ENCODE peak calls at places on chromosomes 2 and 18, in six cellular contexts. One of them, this sample, is unnamed.

GRCh38 chr2:127516031-127516430 is 10.3 kb downstream of the IWS1 start:
- DNase-seq in AG04450: no peak
- DNase-seq in heart right ventricle: peak
- DNase-seq in nephron progenitor cell: no peak
- DNase-seq in fibroblast of lung: peak
- DNase-seq in esophagus muscularis mucosa: no peak
- DNase-seq in this sample: no peak

GRCh38 chr2:67845557-67846114 is 217.2 kb downstream of the C1D start:
- DNase-seq in heart right ventricle: no peak
- DNase-seq in fibroblast of lung: peak
- DNase-seq in nephron progenitor cell: no peak
- DNase-seq in esophagus muscularis mucosa: no peak
- DNase-seq in AG04450: no peak
- DNase-seq in this sample: no peak

GRCh38 chr2:120620025-120620793 is 115.5 kb upstream of the GLI2 start:
- DNase-seq in AG04450: no peak
- DNase-seq in esophagus muscularis mucosa: no peak
- DNase-seq in nephron progenitor cell: no peak
- DNase-seq in fibroblast of lung: peak
- DNase-seq in heart right ventricle: no peak
- DNase-seq in this sample: no peak

GRCh38 chr2:189854152-189854551 is 69.9 kb downstream of the PMS1 start:
- DNase-seq in AG04450: no peak
- DNase-seq in esophagus muscularis mucosa: no peak
- DNase-seq in fibroblast of lung: peak
- DNase-seq in nephron progenitor cell: no peak
- DNase-seq in heart right ventricle: no peak
- DNase-seq in this sample: no peak

GRCh38 chr2:40364143-40364903 is 87.6 kb downstream of the SLC8A1 start:
- DNase-seq in esophagus muscularis mucosa: no peak
- DNase-seq in fibroblast of lung: no peak
- DNase-seq in heart right ventricle: no peak
- DNase-seq in AG04450: no peak
- DNase-seq in nephron progenitor cell: no peak
- DNase-seq in this sample: no peak

GRCh38 chr2:230796280-230796862 is 68.4 kb upstream of the ITM2C start:
- DNase-seq in fibroblast of lung: peak
- DNase-seq in esophagus muscularis mucosa: no peak
- DNase-seq in nephron progenitor cell: no peak
- DNase-seq in heart right ventricle: no peak
- DNase-seq in AG04450: no peak
- DNase-seq in this sample: no peak

GRCh38 chr18:22826726-22827125 is 106.4 kb upstream of the RBBP8 start:
- DNase-seq in nephron progenitor cell: no peak
- DNase-seq in fibroblast of lung: peak
- DNase-seq in AG04450: no peak
- DNase-seq in esophagus muscularis mucosa: no peak
- DNase-seq in heart right ventricle: no peak
- DNase-seq in this sample: no peak

GRCh38 chr2:5315512-5315911 is 376.7 kb upstream of the SOX11 start:
- DNase-seq in AG04450: no peak
- DNase-seq in fibroblast of lung: no peak
- DNase-seq in esophagus muscularis mucosa: no peak
- DNase-seq in nephron progenitor cell: no peak
- DNase-seq in heart right ventricle: no peak
- DNase-seq in this sample: no peak

GRCh38 chr2:71923143-71923525 is 224.5 kb downstream of the CYP26B1 start:
- DNase-seq in heart right ventricle: no peak
- DNase-seq in esophagus muscularis mucosa: no peak
- DNase-seq in nephron progenitor cell: no peak
- DNase-seq in fibroblast of lung: no peak
- DNase-seq in AG04450: no peak
- DNase-seq in this sample: no peak

GRCh38 chr2:100819365-100820345 is at the start of gene NPAS2:
- DNase-seq in esophagus muscularis mucosa: no peak
- DNase-seq in heart right ventricle: peak
- DNase-seq in AG04450: no peak
- DNase-seq in nephron progenitor cell: peak
- DNase-seq in fibroblast of lung: peak
- DNase-seq in this sample: no peak

GRCh38 chr2:152103271-152103670 is 4.4 kb upstream of the CACNB4 start:
- DNase-seq in nephron progenitor cell: no peak
- DNase-seq in esophagus muscularis mucosa: no peak
- DNase-seq in fibroblast of lung: no peak
- DNase-seq in AG04450: no peak
- DNase-seq in heart right ventricle: no peak
- DNase-seq in this sample: no peak

GRCh38 chr2:231017250-231017636 is 20.1 kb upstream of the C2orf72 start:
- DNase-seq in nephron progenitor cell: no peak
- DNase-seq in fibroblast of lung: no peak
- DNase-seq in esophagus muscularis mucosa: no peak
- DNase-seq in heart right ventricle: no peak
- DNase-seq in AG04450: no peak
- DNase-seq in this sample: no peak

GRCh38 chr18:76932026-76932819 is 109.9 kb downstream of the ZNF236 start:
- DNase-seq in fibroblast of lung: peak
- DNase-seq in AG04450: peak
- DNase-seq in nephron progenitor cell: no peak
- DNase-seq in heart right ventricle: peak
- DNase-seq in esophagus muscularis mucosa: no peak
- DNase-seq in this sample: no peak

GRCh38 chr18:79573921-79574491 is 105.6 kb upstream of the CTDP1 start:
- DNase-seq in nephron progenitor cell: no peak
- DNase-seq in esophagus muscularis mucosa: no peak
- DNase-seq in fibroblast of lung: no peak
- DNase-seq in AG04450: no peak
- DNase-seq in heart right ventricle: no peak
- DNase-seq in this sample: peak

GRCh38 chr2:60522462-60522861 is 31.0 kb downstream of the BCL11A start:
- DNase-seq in AG04450: no peak
- DNase-seq in fibroblast of lung: no peak
- DNase-seq in heart right ventricle: no peak
- DNase-seq in nephron progenitor cell: no peak
- DNase-seq in esophagus muscularis mucosa: no peak
- DNase-seq in this sample: no peak

GRCh38 chr2:37367984-37368383 is 23.6 kb downstream of the QPCT start:
- DNase-seq in nephron progenitor cell: no peak
- DNase-seq in fibroblast of lung: no peak
- DNase-seq in heart right ventricle: no peak
- DNase-seq in AG04450: no peak
- DNase-seq in esophagus muscularis mucosa: peak
- DNase-seq in this sample: no peak

GRCh38 chr18:27673861-27674260 is 488.8 kb upstream of the CHST9 start:
- DNase-seq in heart right ventricle: no peak
- DNase-seq in fibroblast of lung: no peak
- DNase-seq in esophagus muscularis mucosa: no peak
- DNase-seq in nephron progenitor cell: no peak
- DNase-seq in AG04450: no peak
- DNase-seq in this sample: no peak

GRCh38 chr2:26632624-26633185 is 8.5 kb downstream of the CIB4 start:
- DNase-seq in AG04450: no peak
- DNase-seq in fibroblast of lung: no peak
- DNase-seq in heart right ventricle: no peak
- DNase-seq in nephron progenitor cell: no peak
- DNase-seq in esophagus muscularis mucosa: no peak
- DNase-seq in this sample: no peak

GRCh38 chr2:174878537-174879147 is 114.4 kb upstream of the CHRNA1 start:
- DNase-seq in esophagus muscularis mucosa: no peak
- DNase-seq in nephron progenitor cell: no peak
- DNase-seq in fibroblast of lung: peak
- DNase-seq in heart right ventricle: peak
- DNase-seq in AG04450: no peak
- DNase-seq in this sample: no peak

DNA sequence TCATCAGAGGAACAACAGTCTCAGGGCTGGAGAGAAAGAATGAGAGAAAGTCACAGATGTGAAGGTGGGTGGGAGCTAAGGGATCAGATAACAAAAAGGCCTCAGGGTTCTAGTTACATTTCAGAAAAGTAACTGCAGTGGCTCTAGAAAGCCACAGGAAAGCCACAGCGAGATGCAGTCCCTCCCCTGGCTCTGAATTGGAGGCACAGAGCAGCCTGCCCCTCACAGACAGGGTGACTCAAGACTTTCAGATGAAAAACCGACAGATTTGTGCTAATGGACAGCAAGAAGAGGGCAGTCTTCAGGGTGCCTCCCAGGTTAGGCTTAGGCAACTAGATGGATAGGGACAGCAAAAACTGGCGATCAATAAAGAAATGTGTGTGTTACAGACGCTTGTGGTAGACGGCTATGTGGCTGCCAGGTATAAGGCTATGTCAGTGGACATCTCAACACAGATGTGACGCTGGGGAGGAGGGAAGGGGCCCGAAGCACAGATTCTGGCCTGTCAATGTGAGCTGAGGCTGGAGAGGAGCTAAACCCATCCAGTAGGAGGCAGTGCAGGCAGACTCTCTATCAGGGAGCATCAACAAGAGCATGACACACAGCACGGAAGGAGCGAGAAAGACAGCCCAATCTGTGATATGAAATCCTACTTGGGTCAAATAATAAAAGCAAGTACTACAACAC is 26.2 kb downstream of the UNC50 start:
- DNase-seq in AG04450: no peak
- DNase-seq in nephron progenitor cell: peak
- DNase-seq in fibroblast of lung: no peak
- DNase-seq in heart right ventricle: no peak
- DNase-seq in esophagus muscularis mucosa: no peak
- DNase-seq in this sample: no peak
- TF ChIP-seq CTCF in AG04450: peak
- TF ChIP-seq CTCF in nephron progenitor cell: peak
- TF ChIP-seq CTCF in fibroblast of lung: no peak
- TF ChIP-seq CTCF in heart right ventricle: no peak
- TF ChIP-seq CTCF in esophagus muscularis mucosa: no peak
- TF ChIP-seq CTCF in this sample: peak

DNA sequence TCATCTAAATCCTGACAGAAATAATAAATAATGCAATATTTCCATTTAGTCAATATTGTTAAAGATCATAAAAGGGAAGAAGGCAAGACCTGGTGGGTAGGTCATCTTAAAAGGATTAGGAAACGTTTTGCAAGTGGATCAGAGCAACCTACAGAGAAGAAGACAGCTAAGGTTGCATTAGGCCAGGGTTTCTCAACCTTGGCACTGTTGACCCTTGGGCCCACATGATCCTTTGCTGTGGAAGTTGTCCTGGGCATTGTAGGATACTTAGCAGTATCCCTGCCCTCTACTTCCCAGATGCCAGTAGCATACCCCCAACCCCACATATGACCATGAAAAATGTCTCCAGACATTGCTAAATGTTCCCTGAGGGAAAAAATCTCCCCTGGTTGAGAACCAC is 55.0 kb downstream of the KLF7 start:
- DNase-seq in AG04450: no peak
- DNase-seq in nephron progenitor cell: no peak
- DNase-seq in heart right ventricle: no peak
- DNase-seq in esophagus muscularis mucosa: no peak
- DNase-seq in fibroblast of lung: no peak
- DNase-seq in this sample: no peak
- TF ChIP-seq CTCF in AG04450: no peak
- TF ChIP-seq CTCF in nephron progenitor cell: no peak
- TF ChIP-seq CTCF in heart right ventricle: no peak
- TF ChIP-seq CTCF in esophagus muscularis mucosa: no peak
- TF ChIP-seq CTCF in fibroblast of lung: no peak
- TF ChIP-seq CTCF in this sample: no peak

GRCh38 chr2:17228461-17228860 is 289.8 kb downstream of the RAD51AP2 start:
- DNase-seq in AG04450: no peak
- DNase-seq in esophagus muscularis mucosa: no peak
- DNase-seq in nephron progenitor cell: no peak
- DNase-seq in fibroblast of lung: no peak
- DNase-seq in heart right ventricle: no peak
- DNase-seq in this sample: no peak
- TF ChIP-seq CTCF in AG04450: no peak
- TF ChIP-seq CTCF in esophagus muscularis mucosa: no peak
- TF ChIP-seq CTCF in nephron progenitor cell: no peak
- TF ChIP-seq CTCF in fibroblast of lung: no peak
- TF ChIP-seq CTCF in heart right ventricle: no peak
- TF ChIP-seq CTCF in this sample: no peak

GRCh38 chr2:3125761-3126130 is 251.9 kb downstream of the EIPR1 start:
- DNase-seq in esophagus muscularis mucosa: no peak
- DNase-seq in fibroblast of lung: no peak
- DNase-seq in heart right ventricle: no peak
- DNase-seq in AG04450: no peak
- DNase-seq in nephron progenitor cell: no peak
- DNase-seq in this sample: no peak

GRCh38 chr2:3124921-3125760 is 252.5 kb downstream of the EIPR1 start:
- DNase-seq in fibroblast of lung: no peak
- DNase-seq in esophagus muscularis mucosa: no peak
- DNase-seq in heart right ventricle: no peak
- DNase-seq in nephron progenitor cell: no peak
- DNase-seq in AG04450: no peak
- DNase-seq in this sample: no peak

GRCh38 chr2:3126686-3127278 is 250.8 kb downstream of the EIPR1 start:
- DNase-seq in heart right ventricle: no peak
- DNase-seq in fibroblast of lung: no peak
- DNase-seq in AG04450: no peak
- DNase-seq in esophagus muscularis mucosa: no peak
- DNase-seq in nephron progenitor cell: no peak
- DNase-seq in this sample: no peak

GRCh38 chr2:3127279-3127690 is 250.3 kb downstream of the EIPR1 start:
- DNase-seq in AG04450: no peak
- DNase-seq in nephron progenitor cell: no peak
- DNase-seq in heart right ventricle: no peak
- DNase-seq in fibroblast of lung: no peak
- DNase-seq in esophagus muscularis mucosa: no peak
- DNase-seq in this sample: no peak

GRCh38 chr2:3126171-3126685 is 251.4 kb downstream of the EIPR1 start:
- DNase-seq in fibroblast of lung: no peak
- DNase-seq in AG04450: no peak
- DNase-seq in heart right ventricle: no peak
- DNase-seq in esophagus muscularis mucosa: no peak
- DNase-seq in nephron progenitor cell: no peak
- DNase-seq in this sample: no peak
- TF ChIP-seq CTCF in fibroblast of lung: no peak
- TF ChIP-seq CTCF in AG04450: no peak
- TF ChIP-seq CTCF in heart right ventricle: no peak
- TF ChIP-seq CTCF in esophagus muscularis mucosa: no peak
- TF ChIP-seq CTCF in nephron progenitor cell: no peak
- TF ChIP-seq CTCF in this sample: no peak

GRCh38 chr2:10908195-10908594 is 3.5 kb upstream of the KCNF1 start:
- DNase-seq in heart right ventricle: no peak
- DNase-seq in fibroblast of lung: no peak
- DNase-seq in esophagus muscularis mucosa: no peak
- DNase-seq in AG04450: no peak
- DNase-seq in nephron progenitor cell: no peak
- DNase-seq in this sample: no peak

GRCh38 chr2:10911291-10912075 is at the start of gene KCNF1:
- DNase-seq in heart right ventricle: no peak
- DNase-seq in AG04450: no peak
- DNase-seq in nephron progenitor cell: peak
- DNase-seq in esophagus muscularis mucosa: no peak
- DNase-seq in fibroblast of lung: peak
- DNase-seq in this sample: peak

GRCh38 chr2:10910625-10911024 is 1.1 kb upstream of the KCNF1 start:
- DNase-seq in nephron progenitor cell: no peak
- DNase-seq in fibroblast of lung: no peak
- DNase-seq in esophagus muscularis mucosa: no peak
- DNase-seq in AG04450: no peak
- DNase-seq in heart right ventricle: no peak
- DNase-seq in this sample: no peak

GRCh38 chr2:10909996-10910341 is 1.8 kb upstream of the KCNF1 start:
- DNase-seq in AG04450: no peak
- DNase-seq in esophagus muscularis mucosa: no peak
- DNase-seq in heart right ventricle: no peak
- DNase-seq in nephron progenitor cell: no peak
- DNase-seq in fibroblast of lung: no peak
- DNase-seq in this sample: no peak

GRCh38 chr2:10909050-10909995 is 2.4 kb upstream of the KCNF1 start:
- DNase-seq in esophagus muscularis mucosa: no peak
- DNase-seq in AG04450: no peak
- DNase-seq in fibroblast of lung: no peak
- DNase-seq in heart right ventricle: no peak
- DNase-seq in nephron progenitor cell: peak
- DNase-seq in this sample: no peak
- TF ChIP-seq CTCF in esophagus muscularis mucosa: peak
- TF ChIP-seq CTCF in AG04450: peak
- TF ChIP-seq CTCF in fibroblast of lung: peak
- TF ChIP-seq CTCF in heart right ventricle: no peak
- TF ChIP-seq CTCF in nephron progenitor cell: peak
- TF ChIP-seq CTCF in this sample: peak

This sample was measured in osteocyte.